ENCODE peak calls at places on chromosomes 5 and 9, in four cellular contexts. I, S, Y and C are unnamed samples.

GRCh38 chr9:78023003-78023741 is 8.4 kb downstream of the GNAQ start:
- DNase-seq in I (peak; percentile 88), S (no peak), Y (no peak), C (no peak)

GRCh38 chr9:103674271-103674670 is 419.8 kb upstream of the SMC2 start:
- DNase-seq in I (no peak), S (no peak), Y (no peak), C (no peak)

GRCh38 chr5:23084815-23085214 is 231.7 kb upstream of the CDH12 start:
- DNase-seq in I (peak; percentile 48), S (no peak), Y (no peak), C (no peak)

GRCh38 chr5:137199966-137200365 is 299.2 kb downstream of the SPOCK1 start:
- DNase-seq in I (no peak), S (no peak), Y (no peak), C (no peak)

GRCh38 chr9:129183495-129184308 is 5.6 kb upstream of the IER5L start:
- DNase-seq in I (no peak), S (peak; percentile 34), Y (no peak), C (no peak)

GRCh38 chr9:34171753-34172535 is 6.9 kb upstream of the UBAP1 start:
- DNase-seq in I (peak; percentile 93), S (no peak), Y (no peak), C (no peak)

GRCh38 chr9:93081931-93082330 is 14.1 kb upstream of the CARD19 start:
- DNase-seq in I (no peak), S (no peak), Y (no peak), C (no peak)

GRCh38 chr9:107175039-107175438 is 108.0 kb upstream of the RAD23B start:
- DNase-seq in I (no peak), S (no peak), Y (no peak), C (no peak)

GRCh38 chr9:71177901-71178300 is 56.5 kb upstream of the TRPM3 start:
- DNase-seq in I (no peak), S (no peak), Y (no peak), C (no peak)

GRCh38 chr5:127210082-127210481 is 80.5 kb upstream of the MEGF10 start:
- DNase-seq in I (no peak), S (no peak), Y (no peak), C (no peak)

GRCh38 chr9:92146610-92147009 is 31.4 kb upstream of the SPTLC1 start:
- DNase-seq in I (peak; percentile 20), S (no peak), Y (no peak), C (no peak)

GRCh38 chr9:88186495-88187110 is 48.3 kb upstream of the SPATA31C2 start:
- DNase-seq in I (no peak), S (no peak), Y (no peak), C (no peak)

GRCh38 chr9:132752877-132753592 is 82.8 kb downstream of the GTF3C4 start:
- DNase-seq in I (no peak), S (no peak), Y (no peak), C (no peak)

GRCh38 chr9:7844283-7844682 is 44.7 kb upstream of the DMAC1 start:
- DNase-seq in I (peak; percentile 47), S (no peak), Y (no peak), C (no peak)

GRCh38 chr5:25006734-25007133 is 362.0 kb upstream of the CDH10 start:
- DNase-seq in I (peak; percentile 49), S (no peak), Y (no peak), C (no peak)

GRCh38 chr5:147859962-147860640 is 18.4 kb upstream of the SCGB3A2 start:
- DNase-seq in I (no peak), S (no peak), Y (no peak), C (no peak)

GRCh38 chr5:147858520-147858919 is 20.0 kb upstream of the SCGB3A2 start:
- DNase-seq in I (no peak), S (no peak), Y (no peak), C (no peak)

GRCh38 chr5:147860641-147861025 is 17.9 kb upstream of the SCGB3A2 start:
- DNase-seq in I (no peak), S (no peak), Y (no peak), C (no peak)

GRCh38 chr5:147869112-147869511 is 9.4 kb upstream of the SCGB3A2 start:
- DNase-seq in I (no peak), S (no peak), Y (no peak), C (no peak)

GRCh38 chr5:147863409-147864194 is 14.9 kb upstream of the SCGB3A2 start:
- DNase-seq in I (no peak), S (no peak), Y (no peak), C (no peak)
- TF ChIP-seq SPI1 in I (no peak), S (no peak), Y (no peak), C (no peak)

DNA sequence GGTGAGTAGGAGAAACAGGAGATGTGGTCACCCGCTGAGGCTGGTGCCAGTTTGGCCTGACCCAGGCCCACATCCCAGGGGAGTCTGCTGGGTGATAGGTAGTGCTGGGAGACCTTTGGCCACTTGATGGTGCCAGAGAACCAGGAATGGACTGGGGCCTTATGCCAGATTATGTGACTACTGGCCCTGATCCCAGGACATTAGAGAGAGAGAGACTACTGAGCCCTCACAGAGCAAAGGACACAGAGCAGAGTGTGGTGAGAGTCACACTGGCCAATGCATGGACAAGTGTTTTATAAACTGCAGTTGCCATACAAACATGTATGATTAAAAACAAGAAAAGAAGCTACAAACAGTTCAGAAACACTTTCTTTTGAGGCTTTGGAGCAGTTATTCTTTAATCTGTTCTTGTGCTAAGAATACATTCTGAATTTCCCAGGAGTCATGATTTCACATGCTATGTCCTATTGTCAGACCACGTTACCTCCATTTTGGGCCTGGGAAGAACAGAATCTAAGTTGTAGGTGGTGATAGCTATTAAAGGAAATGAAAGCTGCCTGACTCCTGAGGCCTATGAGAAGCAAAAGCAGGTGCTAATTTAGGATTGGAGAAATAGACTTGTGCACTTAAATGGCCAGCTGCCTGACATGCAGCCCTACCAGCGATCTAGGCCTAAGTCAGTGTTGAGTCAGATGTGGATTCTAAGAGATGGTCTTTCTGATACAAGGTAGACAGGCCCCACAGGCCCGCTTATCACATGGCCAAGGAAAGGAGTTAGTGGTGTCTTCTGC is 32.6 kb upstream of the TMOD1 start:
- DNase-seq in I (peak; percentile 61), S (peak; percentile 65), Y (peak; percentile 59), C (peak; percentile 32)
- TF ChIP-seq SPI1 in I (no peak), S (no peak), Y (peak; percentile 18), C (no peak)

DNA sequence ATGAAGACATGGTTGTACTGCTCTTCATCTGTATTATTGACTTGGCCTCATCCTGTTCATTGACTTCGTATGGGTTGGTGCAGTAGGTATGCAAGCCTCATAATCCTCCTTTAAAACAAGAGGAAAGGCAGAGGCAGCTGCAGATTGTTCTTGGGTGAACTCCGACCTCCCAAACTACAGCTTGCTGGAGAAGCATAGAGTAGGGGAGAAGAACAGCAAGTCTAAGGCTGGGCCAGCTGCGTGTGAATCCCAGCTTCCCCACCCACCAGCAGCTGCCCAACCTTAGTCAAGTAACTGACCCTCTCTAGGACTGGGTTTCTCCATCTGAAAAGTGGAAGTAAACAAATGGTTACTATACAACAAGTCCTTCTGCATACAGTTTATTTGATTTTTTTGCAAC is 114.5 kb upstream of the WWC1 start:
- DNase-seq in I (no peak), S (no peak), Y (no peak), C (no peak)
- TF ChIP-seq SPI1 in I (no peak), S (no peak), Y (no peak), C (no peak)

GRCh38 chr9:5562806-5563416 is 52.6 kb downstream of the PDCD1LG2 start:
- DNase-seq in I (no peak), S (no peak), Y (no peak), C (no peak)
- TF ChIP-seq SPI1 in I (peak; percentile 63), S (no peak), Y (peak; percentile 67), C (peak; percentile 67)

DNA sequence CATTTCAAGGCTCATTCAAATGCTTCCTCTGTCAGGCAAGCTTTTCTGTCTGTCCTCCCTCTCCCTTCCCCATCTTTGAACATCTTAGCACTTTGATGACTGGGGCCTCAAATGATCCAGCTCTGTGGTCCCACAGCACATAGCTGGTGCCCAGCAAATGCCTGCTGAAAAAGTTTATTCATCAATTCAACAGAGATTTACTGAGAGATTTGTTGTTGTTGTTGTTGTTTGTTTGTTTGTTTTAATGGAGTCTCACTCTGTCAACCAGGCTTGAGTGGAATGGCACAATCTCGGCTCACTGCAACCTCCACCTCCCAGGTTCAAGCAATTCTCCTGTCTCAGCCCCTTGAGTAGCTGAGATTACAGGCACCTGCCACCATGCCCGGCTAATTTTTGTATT is 6.0 kb upstream of the EXOSC2 start:
- DNase-seq in I (no peak), S (no peak), Y (no peak), C (no peak)
- TF ChIP-seq SPI1 in I (no peak), S (no peak), Y (no peak), C (no peak)

GRCh38 chr5:132490484-132491367 is at the start of gene IRF1:
- DNase-seq in I (peak; percentile 88), S (peak; percentile 96), Y (no peak), C (peak; percentile 94)

GRCh38 chr5:132488590-132488989 is 2.0 kb downstream of the IRF1 start:
- DNase-seq in I (no peak), S (no peak), Y (no peak), C (no peak)

GRCh38 chr5:132489051-132489770 is 1.4 kb downstream of the IRF1 start:
- DNase-seq in I (no peak), S (peak; percentile 21), Y (no peak), C (no peak)

GRCh38 chr5:132491368-132492364 is 1.1 kb upstream of the IRF1 start:
- DNase-seq in I (no peak), S (no peak), Y (no peak), C (no peak)

GRCh38 chr5:132489871-132490483 is 596 bp downstream of the IRF1 start:
- DNase-seq in I (no peak), S (peak; percentile 89), Y (no peak), C (peak; percentile 65)
- TF ChIP-seq SPI1 in I (no peak), S (no peak), Y (no peak), C (no peak)

DNA sequence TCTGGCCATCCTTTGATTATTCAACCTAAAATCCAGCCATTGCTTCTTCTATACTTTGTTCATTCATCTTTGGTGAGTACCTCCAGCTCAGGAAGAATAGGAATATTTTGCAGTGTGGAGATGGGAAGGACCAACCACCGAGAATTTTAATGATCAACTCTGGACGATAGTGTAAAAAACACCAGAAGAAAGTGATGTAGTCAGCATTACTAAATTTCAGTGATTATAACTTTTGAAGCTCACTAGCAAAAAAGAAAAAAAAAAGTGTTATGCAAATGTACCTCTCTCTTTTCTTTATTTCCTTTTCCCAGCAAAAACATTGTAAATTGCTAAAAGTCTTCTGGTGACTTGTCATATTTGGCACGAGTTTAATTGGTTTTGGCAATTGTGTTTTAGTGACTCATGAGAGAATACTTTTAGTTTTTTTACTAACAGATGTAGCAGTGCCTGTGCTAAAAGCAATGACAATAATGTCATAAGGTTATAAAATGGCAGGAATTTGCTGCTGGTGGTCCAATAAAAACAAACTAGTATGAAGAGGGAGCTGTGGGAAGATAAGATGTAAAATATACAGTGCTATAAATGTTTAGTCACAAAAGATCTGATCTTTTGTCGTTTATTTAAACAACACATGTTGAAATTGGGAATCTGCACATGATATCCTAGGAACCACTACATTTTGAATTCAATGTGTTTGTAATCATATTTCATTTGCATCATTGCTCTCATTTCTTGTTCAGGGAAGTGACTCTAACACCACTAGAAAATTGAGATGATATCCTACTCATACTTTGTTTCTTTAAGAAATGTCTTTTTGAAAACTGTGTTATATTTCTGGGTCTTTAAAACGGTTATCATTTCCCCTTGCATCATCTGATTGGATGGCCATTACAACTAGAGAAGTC is 81.3 kb upstream of the ERCC6L2 start:
- DNase-seq in I (no peak), S (no peak), Y (no peak), C (no peak)
- TF ChIP-seq SPI1 in I (no peak), S (no peak), Y (no peak), C (no peak)

GRCh38 chr9:85392270-85392669 is 349.5 kb downstream of the AGTPBP1 start:
- DNase-seq in I (no peak), S (no peak), Y (no peak), C (no peak)
- TF ChIP-seq SPI1 in I (no peak), S (no peak), Y (no peak), C (no peak)

GRCh38 chr5:132449060-132449459 is 41.5 kb downstream of the IRF1 start:
- DNase-seq in I (no peak), S (no peak), Y (no peak), C (no peak)
- TF ChIP-seq SPI1 in I (no peak), S (no peak), Y (no peak), C (no peak)